ENCODE peak calls at places on chromosomes 16 and 17, in ten cellular contexts. J is BE2C; F is heart left ventricle; M is breast epithelium; Y is PC-9; H is hepatocyte; G is CD8-positive, alpha-beta T cell; N is heart right ventricle; P is upper lobe of right lung; Q is astrocyte. S is an unnamed sample.

GRCh38 chr17:47665655-47666054 is 15.9 kb downstream of the KPNB1 start:
- DNase-seq in J (no peak), P (no peak), N (no peak), G (no peak), Q (no peak), Y (no peak), M (no peak), F (no peak), H (no peak), S (no peak)

GRCh38 chr16:3214904-3215600 is 19.9 kb downstream of the ZNF200 start:
- DNase-seq in J (no peak), N (no peak), M (no peak), P (no peak), Q (peak; percentile 1), Y (no peak), H (no peak), G (peak; percentile 22), F (no peak), S (no peak)

GRCh38 chr17:77116371-77116860 is 24.4 kb upstream of the SEC14L1 start:
- DNase-seq in P (no peak), M (no peak), Q (no peak), N (no peak), J (no peak), H (no peak), G (no peak), Y (no peak), F (no peak), S (no peak)

GRCh38 chr16:74607310-74607966 is 524 bp upstream of the GLG1 start:
- DNase-seq in Q (no peak), N (no peak), Y (no peak), G (no peak), M (no peak), J (no peak), P (no peak), H (no peak), F (no peak), S (no peak)

GRCh38 chr17:77178586-77178985 is 37.8 kb downstream of the SEC14L1 start:
- DNase-seq in P (no peak), Q (no peak), J (no peak), N (no peak), M (no peak), G (no peak), H (no peak), Y (no peak), F (no peak), S (no peak)

GRCh38 chr16:72723781-72724180 is 324.1 kb downstream of the ZFHX3 start:
- DNase-seq in M (no peak), Q (peak; percentile 20), G (no peak), N (no peak), Y (no peak), H (no peak), P (no peak), F (no peak), J (no peak), S (peak; percentile 32)

GRCh38 chr16:24539850-24540484 is 601 bp downstream of the RBBP6 start:
- DNase-seq in F (peak; percentile 70), H (peak; percentile 74), M (peak; percentile 43), J (peak; percentile 52), N (peak; percentile 53), G (peak; percentile 41), Q (peak; percentile 34), Y (peak; percentile 47), P (peak; percentile 88), S (no peak)

GRCh38 chr16:15835136-15835878 is 21.5 kb downstream of the MYH11 start:
- DNase-seq in P (no peak), J (no peak), H (no peak), F (no peak), G (no peak), N (no peak), Y (no peak), Q (no peak), M (no peak), S (no peak)

GRCh38 chr17:21376835-21377690 is 906 bp downstream of the KCNJ12 start:
- DNase-seq in J (peak; percentile 28), H (peak; percentile 58), P (no peak), Q (peak; percentile 18), F (no peak), M (no peak), Y (peak; percentile 45), G (no peak), N (no peak), S (no peak)

GRCh38 chr17:54980372-54980771 is 11.8 kb downstream of the STXBP4 start:
- DNase-seq in J (no peak), H (no peak), Y (no peak), F (no peak), Q (no peak), G (no peak), M (no peak), P (no peak), N (no peak), S (no peak)

GRCh38 chr17:67496286-67496685 is 119.2 kb downstream of the PITPNC1 start:
- DNase-seq in M (no peak), G (no peak), P (no peak), N (no peak), Q (peak; percentile 58), Y (no peak), J (no peak), H (peak; percentile 34), F (no peak), S (no peak)

GRCh38 chr17:68446626-68447041 is 10.7 kb downstream of the WIPI1 start:
- DNase-seq in M (no peak), Q (no peak), G (no peak), F (no peak), J (no peak), N (no peak), P (no peak), Y (no peak), H (no peak), S (no peak)

GRCh38 chr16:12123462-12123861 is 146.9 kb downstream of the SNX29 start:
- DNase-seq in M (no peak), Q (no peak), H (no peak), P (no peak), J (no peak), Y (no peak), F (no peak), G (no peak), N (no peak), S (no peak)

GRCh38 chr17:57989011-57989345 is 924 bp upstream of the VEZF1 start:
- DNase-seq in F (peak; percentile 57), M (no peak), N (peak; percentile 71), Y (no peak), G (no peak), Q (peak; percentile 20), J (peak; percentile 42), H (peak; percentile 68), P (no peak), S (no peak)

GRCh38 chr17:57990037-57990436 is 2.0 kb upstream of the VEZF1 start:
- DNase-seq in N (no peak), Q (no peak), G (no peak), P (no peak), F (no peak), M (no peak), J (no peak), Y (no peak), H (no peak), S (no peak)

GRCh38 chr17:57994436-57994835 is 6.4 kb upstream of the VEZF1 start:
- DNase-seq in Q (no peak), J (no peak), P (no peak), F (no peak), G (no peak), H (no peak), M (no peak), Y (no peak), N (no peak), S (no peak)

GRCh38 chr17:57993471-57994365 is 5.7 kb upstream of the VEZF1 start:
- DNase-seq in P (no peak), H (no peak), Q (no peak), M (no peak), Y (no peak), J (no peak), F (no peak), N (no peak), G (no peak), S (no peak)

GRCh38 chr17:57991537-57991936 is 3.5 kb upstream of the VEZF1 start:
- DNase-seq in H (no peak), Y (no peak), P (no peak), J (no peak), F (no peak), M (no peak), N (no peak), G (no peak), Q (no peak), S (no peak)
- H3K4me1 ChIP-seq in H (peaks cover 12% of the 10 kb centered on the region), Y (peaks cover under 1% of the 10 kb centered on the region), P (peaks cover 26% of the 10 kb centered on the region), J (peaks cover 11% of the 10 kb centered on the region), F (peaks cover 50% of the 10 kb centered on the region), M (peaks cover 5% of the 10 kb centered on the region), N (peaks cover 55% of the 10 kb centered on the region), G (peaks cover 17% of the 10 kb centered on the region), Q (peaks cover 9% of the 10 kb centered on the region), S (no peaks in the 10 kb centered on the region)

DNA sequence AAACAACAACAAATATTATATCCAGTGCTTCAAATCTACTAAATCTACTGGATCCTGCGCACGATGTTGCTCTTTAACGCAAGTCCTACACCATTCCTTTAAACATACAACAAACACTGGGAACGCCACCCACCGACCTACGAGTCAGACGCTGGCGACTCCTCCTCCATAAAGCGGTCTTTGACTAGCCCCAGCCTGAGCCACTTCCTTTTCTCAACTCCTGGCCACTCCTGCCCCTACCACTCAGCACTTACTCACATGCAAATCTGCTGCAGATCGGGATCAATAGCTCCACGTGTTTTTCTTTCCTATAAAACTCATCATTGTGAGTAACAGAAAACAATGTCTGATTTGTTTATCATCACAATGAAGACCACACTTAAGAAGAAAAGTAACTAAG is 32.8 kb upstream of the MNT start:
- DNase-seq in M (no peak), H (no peak), N (no peak), Y (no peak), J (no peak), G (no peak), P (no peak), Q (peak; percentile 43), F (no peak), S (peak; percentile 30)
- TF ChIP-seq CTCF in M (no peak), H (no peak), N (no peak), Y (no peak), J (no peak), G (no peak), P (no peak), Q (no peak), F (no peak), S (no peak)

GRCh38 chr17:74017461-74017860 is 186.0 kb upstream of the RPL38 start:
- DNase-seq in M (no peak), J (no peak), G (no peak), N (no peak), H (no peak), Q (no peak), P (no peak), F (no peak), Y (no peak), S (no peak)
- H3K27me3 ChIP-seq in M (no peaks in the 10 kb centered on the region), J (no peaks in the 10 kb centered on the region), G (no peaks in the 10 kb centered on the region), N (peaks cover 12% of the 10 kb centered on the region), H (no peaks in the 10 kb centered on the region), Q (peaks cover 4% of the 10 kb centered on the region), P (peaks cover 20% of the 10 kb centered on the region), F (peaks cover 4% of the 10 kb centered on the region), Y (peaks cover 90% of the 10 kb centered on the region), S (no peaks in the 10 kb centered on the region)

GRCh38 chr17:79645022-79645776 is 34.3 kb upstream of the RBFOX3 start:
- DNase-seq in J (no peak), H (no peak), P (peak; percentile 50), N (no peak), Q (no peak), G (no peak), F (no peak), Y (no peak), M (no peak), S (no peak)
- H3K4me1 ChIP-seq in J (no peaks in the 10 kb centered on the region), H (no peaks in the 10 kb centered on the region), P (no peaks in the 10 kb centered on the region), N (no peaks in the 10 kb centered on the region), Q (no peaks in the 10 kb centered on the region), G (no peaks in the 10 kb centered on the region), F (no peaks in the 10 kb centered on the region), Y (no peaks in the 10 kb centered on the region), M (no peaks in the 10 kb centered on the region), S (no peaks in the 10 kb centered on the region)

GRCh38 chr17:63827002-63827800 is at the start of the genes FTSJ3 and PSMC5:
- DNase-seq in M (peak; percentile 94), H (peak; percentile 96), Y (peak; percentile 90), Q (peak; percentile 90), N (peak; percentile 97), J (peak; percentile 97), G (peak; percentile 91), F (peak; percentile 96), P (peak; percentile 97), S (peak; percentile 91)
- TF ChIP-seq CTCF in M (peak; percentile 54), H (peak; percentile 53), Y (peak; percentile 38), Q (peak; percentile 19), N (peak; percentile 17), J (peak; percentile 58), G (peak; percentile 51), F (peak; percentile 37), P (peak; percentile 54), S (peak; percentile 57)

S was measured in foreskin keratinocyte.